ENCODE peak calls at places on chromosomes 16 and 17, in seven cellular contexts. X is PC-3, Q is HFF-Myc, A is mucosa of descending colon, L is HFFc6, D is AG04449, R is Calu3. K is an unnamed sample.
A peak's percentile ranks its signal among the peaks of the same experiment; 100 is the strongest.

GRCh38 chr17:4136373-4136772 is 6.5 kb downstream of the ZZEF1 start:
- DNase-seq in X (no peak), Q (no peak), A (peak; percentile 74), L (no peak), D (no peak), R (no peak), K (no peak)

GRCh38 chr16:10608687-10609409 is 28.4 kb upstream of the EMP2 start:
- DNase-seq in X (no peak), Q (no peak), A (no peak), L (peak; percentile 1), D (no peak), R (no peak), K (no peak)

GRCh38 chr17:64005734-64006167 is 7.6 kb downstream of the PRR29 start:
- DNase-seq in X (peak; percentile 92), Q (no peak), A (no peak), L (no peak), D (no peak), R (peak; percentile 53), K (no peak)

GRCh38 chr17:38510424-38511125 is 82.3 kb downstream of the ARHGAP23 start:
- DNase-seq in X (no peak), Q (no peak), A (no peak), L (peak; percentile 28), D (no peak), R (no peak), K (no peak)

GRCh38 chr17:39699818-39700147 is at the start of gene ERBB2:
- DNase-seq in X (peak; percentile 71), Q (no peak), A (peak; percentile 85), L (peak; percentile 70), D (peak; percentile 31), R (peak; percentile 100), K (no peak)

GRCh38 chr16:49635009-49635350 is 220.9 kb downstream of the ZNF423 start:
- DNase-seq in X (no peak), Q (no peak), A (no peak), L (no peak), D (no peak), R (no peak), K (no peak)

GRCh38 chr17:82399030-82399429 is 19.1 kb upstream of the HEXD start:
- DNase-seq in X (no peak), Q (peak; percentile 97), A (no peak), L (peak; percentile 52), D (peak; percentile 33), R (no peak), K (no peak)

GRCh38 chr17:56440391-56440790 is 153.1 kb upstream of the NOG start:
- DNase-seq in X (no peak), Q (no peak), A (no peak), L (peak; percentile 56), D (no peak), R (no peak), K (no peak)

GRCh38 chr17:8788998-8789397 is 10.2 kb downstream of the MFSD6L start:
- DNase-seq in X (no peak), Q (no peak), A (no peak), L (no peak), D (no peak), R (no peak), K (no peak)

DNA sequence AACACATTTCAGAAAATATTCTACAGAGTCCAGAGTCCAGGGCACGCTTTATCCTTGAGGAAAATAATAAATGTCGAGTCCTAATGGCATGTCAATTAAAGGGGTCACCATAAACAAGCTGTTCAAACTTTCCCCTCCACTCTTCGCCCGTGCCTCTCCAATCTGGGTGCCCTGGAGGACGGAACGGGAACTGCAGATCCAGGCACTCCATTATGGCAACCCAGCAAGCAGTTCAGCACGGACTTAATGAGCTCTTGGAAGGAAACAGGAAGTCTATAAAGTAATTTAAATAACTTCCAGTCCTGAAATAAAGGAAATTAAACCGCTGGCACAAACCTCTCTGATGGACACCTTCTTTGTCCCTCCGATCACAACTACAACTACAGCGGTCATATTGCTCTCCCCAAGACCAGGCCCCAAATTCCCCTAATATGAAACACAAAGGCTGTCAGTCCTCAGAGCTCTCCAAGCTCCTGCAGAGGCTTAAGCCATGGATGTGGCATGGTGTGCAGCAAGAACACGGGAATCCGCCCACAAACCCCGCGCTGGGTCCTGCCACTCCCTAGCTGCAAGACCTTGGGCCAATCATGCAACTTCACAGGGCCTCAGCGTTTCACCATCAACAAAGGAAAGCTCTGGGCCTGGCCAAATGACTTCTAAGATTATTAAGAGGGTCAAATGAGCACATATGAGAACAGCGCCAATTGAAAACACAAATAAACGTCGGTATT is 52.6 kb downstream of the ZFHX3 start:
- DNase-seq in X (no peak), Q (no peak), A (no peak), L (no peak), D (no peak), R (peak; percentile 18), K (peak; percentile 24)
- TF ChIP-seq CTCF in X (peak; percentile 41), Q (peak; percentile 59), A (no peak), L (peak; percentile 74), D (peak; percentile 42), R (peak; percentile 64), K (no peak)

GRCh38 chr17:41539071-41539492 is 11.0 kb upstream of the KRT19 start:
- DNase-seq in X (no peak), Q (no peak), A (no peak), L (no peak), D (no peak), R (no peak), K (no peak)

GRCh38 chr17:41537990-41538389 is 9.9 kb upstream of the KRT19 start:
- DNase-seq in X (no peak), Q (no peak), A (no peak), L (no peak), D (no peak), R (no peak), K (no peak)

GRCh38 chr17:41540921-41541625 is 13.0 kb upstream of the KRT19 start:
- DNase-seq in X (peak; percentile 83), Q (no peak), A (no peak), L (no peak), D (no peak), R (peak; percentile 56), K (no peak)

GRCh38 chr17:41538565-41538991 is 10.5 kb upstream of the KRT19 start:
- DNase-seq in X (peak; percentile 49), Q (no peak), A (no peak), L (peak; percentile 36), D (no peak), R (no peak), K (no peak)

GRCh38 chr17:41539979-41540701 is 12.0 kb upstream of the KRT19 start:
- DNase-seq in X (no peak), Q (no peak), A (no peak), L (no peak), D (no peak), R (no peak), K (no peak)
- TF ChIP-seq CTCF in X (no peak), Q (no peak), A (no peak), L (no peak), D (no peak), R (no peak), K (no peak)

GRCh38 chr16:47144559-47144877 is 773 bp upstream of the NETO2 start:
- DNase-seq in X (no peak), Q (no peak), A (no peak), L (no peak), D (no peak), R (no peak), K (no peak)
- TF ChIP-seq CTCF in X (no peak), Q (no peak), A (no peak), L (no peak), D (no peak), R (no peak), K (no peak)

GRCh38 chr17:69084911-69085310 is 24.2 kb upstream of the ABCA9 start:
- DNase-seq in X (peak; percentile 48), Q (no peak), A (peak; percentile 41), L (no peak), D (no peak), R (peak; percentile 11), K (peak; percentile 3)
- TF ChIP-seq CTCF in X (peak; percentile 62), Q (peak; percentile 31), A (no peak), L (peak; percentile 43), D (peak; percentile 15), R (peak; percentile 21), K (no peak)

DNA sequence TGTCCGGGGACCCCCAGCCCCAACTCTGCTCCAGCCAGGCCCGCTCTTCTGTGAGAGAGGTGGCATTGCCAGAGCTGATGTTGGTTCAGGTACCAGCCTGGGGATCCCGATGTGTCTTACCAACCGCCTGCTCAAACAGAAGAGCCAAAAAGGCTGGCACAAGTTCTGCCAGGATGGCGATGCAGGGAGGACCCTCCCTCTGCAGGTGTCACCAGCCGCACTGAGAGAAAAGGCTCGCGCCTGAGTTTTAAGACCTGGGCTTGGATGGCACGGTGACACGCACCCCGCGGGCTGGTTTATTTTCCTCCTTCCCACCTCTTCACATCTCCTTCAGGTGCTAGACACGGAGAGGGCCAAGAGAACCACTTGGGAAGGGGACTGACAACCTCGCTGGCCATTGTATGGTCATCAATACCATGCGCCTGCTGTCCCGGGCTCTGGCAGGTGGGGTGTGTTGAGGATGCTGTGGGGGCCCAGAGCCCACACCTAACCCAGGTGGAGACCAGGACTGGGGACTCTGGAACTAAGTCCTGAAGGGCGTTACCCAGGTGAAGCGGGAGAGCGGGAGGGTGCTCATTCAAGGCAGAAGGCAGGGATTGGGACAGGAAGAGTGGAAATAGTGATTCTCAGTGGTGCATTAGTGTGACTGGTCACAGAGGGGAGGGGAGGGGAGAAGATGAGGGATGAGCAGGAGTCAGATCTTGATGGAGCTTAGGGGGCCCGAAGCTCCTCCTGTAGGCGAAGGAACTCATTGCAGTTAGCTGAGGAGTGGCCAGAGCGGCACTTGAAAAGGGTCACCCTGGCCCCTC is 16.3 kb downstream of the FOXJ1 start:
- DNase-seq in X (peak; percentile 33), Q (no peak), A (no peak), L (no peak), D (no peak), R (no peak), K (peak; percentile 51)
- TF ChIP-seq CTCF in X (peak; percentile 50), Q (peak; percentile 39), A (no peak), L (peak; percentile 56), D (peak; percentile 23), R (peak; percentile 20), K (peak; percentile 58)

DNA sequence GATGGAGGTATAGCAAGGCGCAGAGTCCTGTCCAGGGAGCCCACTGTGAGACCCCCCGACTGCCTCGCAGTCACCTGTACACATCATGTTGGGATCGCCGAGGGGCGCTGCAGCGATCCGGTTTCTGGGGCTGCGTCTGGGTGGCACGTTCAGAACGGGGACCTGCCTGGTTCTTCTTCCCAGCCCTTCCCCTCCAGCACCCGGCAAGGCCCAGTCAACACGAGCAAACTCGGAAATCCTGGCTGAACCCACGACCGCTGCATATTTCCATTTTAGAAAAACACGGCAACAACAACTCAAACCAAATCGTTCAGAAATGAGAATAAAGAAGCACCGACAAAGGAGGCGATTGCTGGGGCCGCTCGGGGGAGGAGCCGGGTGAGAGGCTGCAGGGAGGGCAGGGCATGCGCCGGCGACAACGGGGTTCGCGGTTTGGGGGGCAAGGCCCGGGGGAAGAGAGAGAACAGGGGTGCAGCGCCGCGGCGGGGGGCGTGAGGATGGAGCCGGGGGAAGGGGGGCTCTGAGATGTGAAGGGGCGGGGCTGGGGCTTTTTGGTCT is 597 bp downstream of the HSDL1 start:
- DNase-seq in X (peak; percentile 6), Q (no peak), A (peak; percentile 58), L (no peak), D (no peak), R (peak; percentile 51), K (peak; percentile 62)
- TF ChIP-seq CTCF in X (peak; percentile 36), Q (no peak), A (no peak), L (no peak), D (no peak), R (no peak), K (no peak)

K was measured in activated CD8-positive, alpha-beta T cell treated with anti-CD3 and anti-CD28 coated beads for 36 hours.